ENCODE peak calls at places on chromosomes 1 and 21, in five cellular contexts. O is fibroblast of pulmonary artery, Y is IMR-90, N is neural progenitor cell, U is heart right ventricle. L is an unnamed sample.

GRCh38 chr1:115839706-115840095 is 1.2 kb downstream of the NHLH2 start:
- DNase-seq in U (no peak), N (no peak), O (no peak), Y (no peak), L (no peak)

GRCh38 chr1:9787702-9788101 is 36.1 kb downstream of the CLSTN1 start:
- DNase-seq in N (no peak), Y (no peak), O (no peak), U (no peak), L (no peak)

GRCh38 chr1:228848406-228848805 is 113.1 kb downstream of the RHOU start:
- DNase-seq in Y (no peak), N (no peak), O (no peak), U (no peak), L (no peak)

GRCh38 chr1:152189657-152190442 is 30.8 kb upstream of the RPTN start:
- DNase-seq in U (peak; percentile 54), Y (peak; percentile 38), N (peak; percentile 57), O (peak; percentile 75), L (no peak)

GRCh38 chr1:99557556-99558256 is 88.2 kb upstream of the PALMD start:
- DNase-seq in N (no peak), O (peak; percentile 75), Y (peak; percentile 92), U (no peak), L (no peak)

GRCh38 chr1:195831789-195832188 is 776.5 kb downstream of the KCNT2 start:
- DNase-seq in Y (no peak), N (no peak), O (no peak), U (no peak), L (no peak)

GRCh38 chr21:17613242-17613676 is 558 bp upstream of the BTG3 start:
- DNase-seq in Y (no peak), N (no peak), U (peak; percentile 23), O (peak; percentile 29), L (no peak)

GRCh38 chr1:223731076-223731770 is 18.9 kb downstream of the CAPN2 start:
- DNase-seq in U (peak; percentile 77), N (no peak), O (peak; percentile 86), Y (peak; percentile 78), L (peak; percentile 65)

GRCh38 chr1:173475564-173476196 is 1.5 kb upstream of the PRDX6 start:
- DNase-seq in Y (peak; percentile 77), O (peak; percentile 71), U (no peak), N (no peak), L (no peak)

GRCh38 chr1:234611153-234611798 is 1.3 kb upstream of the IRF2BP2 start:
- DNase-seq in N (peak; percentile 92), U (no peak), Y (peak; percentile 83), O (peak; percentile 92), L (peak; percentile 98)

GRCh38 chr1:155008015-155008941 is 5.7 kb downstream of the ZBTB7B start:
- DNase-seq in Y (no peak), O (no peak), U (no peak), N (no peak), L (no peak)

GRCh38 chr1:243409284-243409683 is 153.4 kb downstream of the SDCCAG8 start:
- DNase-seq in O (peak; percentile 23), N (no peak), U (no peak), Y (no peak), L (no peak)

GRCh38 chr1:184910596-184910995 is 63.7 kb downstream of the NIBAN1 start:
- DNase-seq in U (no peak), O (peak; percentile 77), N (peak; percentile 62), Y (peak; percentile 28), L (peak; percentile 90)

GRCh38 chr1:200971955-200972711 is 51.4 kb downstream of the KIF21B start:
- DNase-seq in Y (peak; percentile 38), O (peak; percentile 69), N (peak; percentile 75), U (peak; percentile 61), L (no peak)

GRCh38 chr21:39315603-39316002 is 2.2 kb upstream of the BRWD1 start:
- DNase-seq in U (no peak), N (no peak), O (no peak), Y (no peak), L (no peak)

GRCh38 chr1:181849071-181849470 is 212.4 kb downstream of the ZNF648 start:
- DNase-seq in N (no peak), Y (no peak), U (no peak), O (no peak), L (no peak)

GRCh38 chr1:52659356-52659755 is 26.4 kb downstream of the SHISAL2A start:
- DNase-seq in O (no peak), Y (no peak), N (no peak), U (no peak), L (no peak)

GRCh38 chr1:52477876-52478275 is 73.5 kb downstream of the PRPF38A start:
- DNase-seq in N (no peak), Y (no peak), O (no peak), U (no peak), L (no peak)

GRCh38 chr1:240683576-240683975 is 71.6 kb upstream of the GREM2 start:
- DNase-seq in O (no peak), U (no peak), Y (no peak), N (no peak), L (no peak)

GRCh38 chr1:31723828-31724359 is 20.1 kb upstream of the COL16A1 start:
- DNase-seq in U (peak; percentile 70), Y (peak; percentile 75), O (peak; percentile 79), N (peak; percentile 95), L (no peak)

GRCh38 chr1:117634631-117635030 is 28.8 kb downstream of the TENT5C start:
- DNase-seq in Y (no peak), O (no peak), N (no peak), U (no peak), L (no peak)

GRCh38 chr1:217322834-217323233 is 308.1 kb downstream of the GPATCH2 start:
- DNase-seq in U (no peak), Y (no peak), O (no peak), N (no peak), L (no peak)

DNA sequence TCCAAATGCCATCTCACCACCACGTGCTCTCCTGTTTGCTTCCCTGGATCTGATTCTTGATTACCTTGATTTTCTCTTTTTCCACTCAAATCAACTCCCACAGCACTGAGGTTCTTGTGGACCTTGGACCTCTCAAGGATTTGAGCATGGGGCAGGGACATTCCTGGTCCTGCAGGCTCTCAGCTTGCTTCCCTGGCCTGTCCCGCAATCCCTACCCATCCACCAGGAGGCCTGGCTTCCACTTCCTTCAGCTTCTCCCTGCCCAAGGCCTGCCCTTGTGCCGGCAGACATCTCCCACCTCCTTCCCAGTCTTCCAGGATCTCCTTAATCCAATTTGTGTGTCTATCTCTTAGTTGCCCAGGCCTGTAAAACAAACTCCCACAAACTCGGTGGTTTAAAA is 21.6 kb downstream of the PLA2G2A start:
- DNase-seq in O (no peak), Y (no peak), N (no peak), U (no peak), L (no peak)
- TF ChIP-seq CTCF in O (peak; percentile 20), Y (no peak), N (peak; percentile 7), U (no peak), L (peak; percentile 29)

GRCh38 chr1:203555484-203556046 is 61.6 kb downstream of the OPTC start:
- DNase-seq in U (no peak), Y (no peak), N (no peak), O (no peak), L (no peak)

GRCh38 chr1:203556047-203556851 is 62.3 kb downstream of the OPTC start:
- DNase-seq in N (peak; percentile 50), Y (peak; percentile 85), U (peak; percentile 69), O (peak; percentile 43), L (no peak)

GRCh38 chr1:203557390-203557789 is 63.4 kb downstream of the OPTC start:
- DNase-seq in O (peak; percentile 60), N (no peak), U (peak; percentile 71), Y (peak; percentile 83), L (no peak)

GRCh38 chr1:203559523-203559922 is 65.6 kb downstream of the OPTC start:
- DNase-seq in Y (peak; percentile 87), N (no peak), U (no peak), O (peak; percentile 78), L (no peak)

DNA sequence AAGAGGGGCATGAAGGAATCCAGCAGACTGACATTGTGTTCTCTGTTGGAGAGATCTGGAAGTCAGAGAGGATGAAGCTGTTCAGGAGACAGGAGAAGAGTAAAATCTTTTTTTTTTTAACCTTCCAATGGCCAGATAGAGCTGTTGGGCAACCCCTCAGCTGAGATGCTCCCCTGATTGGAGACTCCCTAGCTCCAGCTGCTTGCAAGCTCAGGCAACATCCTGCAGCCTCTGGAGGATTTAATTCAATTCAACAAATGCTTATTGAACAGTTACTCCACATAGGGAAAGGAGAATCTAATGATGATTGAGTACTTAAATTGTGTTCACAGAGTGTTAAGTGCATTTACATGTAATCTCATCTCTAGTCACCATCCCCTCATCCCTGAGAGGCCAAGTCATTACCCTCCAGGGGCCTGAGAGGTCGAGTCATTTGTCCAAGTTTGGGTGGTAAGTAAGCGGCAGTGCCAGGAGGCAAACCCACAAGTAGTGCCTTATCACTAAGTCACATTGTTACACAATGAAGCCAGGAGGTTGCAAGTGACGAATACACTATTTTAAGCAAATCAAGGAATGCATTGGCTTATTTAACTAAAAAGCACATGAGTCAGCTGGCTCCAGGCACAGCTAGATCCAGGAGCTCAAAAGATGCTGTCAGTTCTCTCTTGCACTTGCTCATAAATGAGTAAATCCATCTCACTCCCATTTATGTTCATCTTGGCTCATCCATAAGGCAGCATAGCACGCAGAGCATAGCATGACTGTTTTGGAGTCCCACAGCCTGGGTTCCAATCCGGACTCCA is 64.2 kb downstream of the OPTC start:
- DNase-seq in U (peak; percentile 41), Y (peak; percentile 100), O (peak; percentile 96), N (no peak), L (peak; percentile 98)
- H3K4me3 ChIP-seq in U (no peak overlapping the region), Y (no peak overlapping the region), O (no peak overlapping the region), N (no peak overlapping the region), L (no peak overlapping the region)

GRCh38 chr1:21510885-21511578 is 1.8 kb downstream of the ALPL start:
- DNase-seq in N (no peak), Y (no peak), U (no peak), O (no peak), L (no peak)
- TF ChIP-seq CTCF in N (peak; percentile 18), Y (no peak), U (no peak), O (no peak), L (peak; percentile 25)

GRCh38 chr1:225888289-225888897 is 553 bp downstream of the LEFTY1 start:
- DNase-seq in U (no peak), N (no peak), O (no peak), Y (no peak), L (no peak)
- H3K4me3 ChIP-seq in U (no peak overlapping the region), N (no peak overlapping the region), O (no peak overlapping the region), Y (no peak overlapping the region), L (no peak overlapping the region)

DNA sequence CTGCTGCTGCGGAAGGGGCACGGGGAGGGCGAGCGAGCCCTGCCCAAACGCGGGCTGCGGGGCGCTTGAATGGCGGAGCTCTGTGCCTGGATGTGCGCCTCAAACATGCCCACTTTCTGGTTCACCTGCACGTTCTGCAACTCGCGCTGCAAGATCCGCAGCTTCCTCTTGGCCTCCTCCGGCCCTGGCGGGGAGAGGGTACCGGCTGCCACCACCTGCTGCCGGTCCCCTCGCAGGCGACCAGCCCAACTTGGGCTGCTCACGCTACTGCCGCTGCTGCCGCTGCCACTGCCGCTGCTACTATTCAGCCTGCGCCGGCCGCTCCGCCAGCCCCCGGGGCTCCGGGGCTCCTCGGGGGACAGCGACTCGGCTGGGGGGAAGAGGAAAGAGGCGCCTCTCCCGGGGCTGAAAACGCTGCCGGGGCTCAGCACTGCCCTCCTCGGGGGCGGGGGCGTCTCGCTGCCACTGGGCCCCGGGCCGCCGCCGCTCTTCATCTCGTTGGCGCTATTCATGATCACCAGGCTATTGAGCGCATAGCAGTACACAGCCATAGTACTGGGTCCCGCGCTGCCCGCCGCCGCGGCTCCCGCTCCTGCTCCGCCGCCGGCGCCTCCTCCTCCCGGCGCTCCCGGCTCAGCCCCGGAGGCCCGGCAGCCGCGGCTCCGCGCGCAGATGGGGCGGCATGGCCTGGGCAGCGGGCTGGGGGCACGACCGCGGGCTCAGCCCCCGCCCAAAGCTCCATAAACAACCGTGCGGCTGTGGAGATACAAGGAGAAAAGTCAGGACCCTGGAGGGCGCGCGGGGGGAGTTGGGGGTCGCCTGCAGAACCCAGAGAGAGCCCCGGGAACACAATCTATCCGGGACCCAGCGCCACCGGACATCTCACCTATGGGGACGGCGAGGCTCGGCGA is 1.9 kb downstream of the ITPKB start:
- DNase-seq in N (peak; percentile 86), Y (peak; percentile 23), U (peak; percentile 49), O (peak; percentile 39), L (no peak)
- TF ChIP-seq CTCF in N (peak; percentile 25), Y (no peak), U (peak; percentile 13), O (no peak), L (no peak)